ENCODE peak calls at places on chromosomes 6 and 20, in seven cellular contexts. N is H1, X is HCT116, Q is mammary epithelial cell, W is PC-9, P is A549, E is fibroblast of lung. Z is an unnamed sample.

GRCh38 chr6:122715725-122716124 is 63.8 kb upstream of the FABP7 start:
- DNase-seq in N (no peak), Q (no peak), W (no peak), X (no peak), E (peak; percentile 72), P (no peak), Z (no peak)

GRCh38 chr6:36127462-36128016 is 2.8 kb upstream of the MAPK13 start:
- DNase-seq in P (peak; percentile 40), E (peak; percentile 79), X (no peak), W (peak; percentile 75), Q (peak; percentile 62), N (no peak), Z (peak; percentile 87)

GRCh38 chr20:37714973-37715657 is 21.3 kb downstream of the CTNNBL1 start:
- DNase-seq in E (peak; percentile 67), N (no peak), P (no peak), X (no peak), Q (peak; percentile 64), W (no peak), Z (no peak)

GRCh38 chr6:7912024-7912423 is 1.4 kb upstream of the TXNDC5 start:
- DNase-seq in P (no peak), X (no peak), W (no peak), Q (no peak), E (no peak), N (no peak), Z (no peak)

GRCh38 chr6:14265049-14266021 is 147.8 kb downstream of the CD83 start:
- DNase-seq in Q (no peak), W (no peak), E (no peak), N (peak; percentile 43), X (no peak), P (no peak), Z (no peak)

GRCh38 chr6:79385333-79385732 is 150.9 kb upstream of the HMGN3 start:
- DNase-seq in N (no peak), X (no peak), E (no peak), P (no peak), W (no peak), Q (no peak), Z (peak; percentile 61)

GRCh38 chr20:51034988-51035656 is 12.2 kb upstream of the KCNG1 start:
- DNase-seq in P (no peak), E (no peak), Q (no peak), N (no peak), W (no peak), X (no peak), Z (no peak)

GRCh38 chr6:55046869-55047422 is 127.4 kb upstream of the HCRTR2 start:
- DNase-seq in P (no peak), N (no peak), Q (no peak), X (no peak), W (no peak), E (peak; percentile 6), Z (no peak)

GRCh38 chr6:41785689-41786450 is 1.6 kb upstream of the TOMM6 start:
- DNase-seq in Q (no peak), E (peak; percentile 23), P (no peak), X (no peak), N (no peak), W (no peak), Z (no peak)

GRCh38 chr6:72861935-72862432 is 240.1 kb downstream of the KCNQ5 start:
- DNase-seq in Q (peak; percentile 39), P (no peak), W (no peak), X (no peak), N (no peak), E (peak; percentile 65), Z (peak; percentile 88)

GRCh38 chr6:52663120-52663934 is 7.6 kb upstream of the TMEM14A start:
- DNase-seq in P (peak; percentile 49), N (no peak), X (peak; percentile 59), W (peak; percentile 47), Q (peak; percentile 52), E (peak; percentile 65), Z (peak; percentile 78)

GRCh38 chr6:146381486-146381885 is 162.1 kb upstream of the RAB32 start:
- DNase-seq in X (no peak), Q (no peak), E (no peak), P (no peak), N (no peak), W (no peak), Z (no peak)

GRCh38 chr6:163782436-163783003 is 368.0 kb downstream of the QKI start:
- DNase-seq in Q (no peak), W (no peak), X (no peak), P (no peak), N (no peak), E (no peak), Z (no peak)

GRCh38 chr6:136639671-136640070 is 89.4 kb upstream of the MAP7 start:
- DNase-seq in N (no peak), E (no peak), Q (no peak), W (no peak), P (no peak), X (no peak), Z (no peak)

GRCh38 chr6:130578713-130579112 is 212.9 kb downstream of the TMEM200A start:
- DNase-seq in X (no peak), E (no peak), W (no peak), Q (no peak), P (no peak), N (no peak), Z (no peak)

GRCh38 chr6:29791162-29791561 is 36.5 kb upstream of the HLA-G start:
- DNase-seq in Q (peak; percentile 68), E (no peak), P (no peak), X (no peak), N (no peak), W (no peak), Z (no peak)

GRCh38 chr6:109308018-109308492 is 74.2 kb downstream of the CD164 start:
- DNase-seq in X (no peak), W (no peak), P (peak; percentile 13), E (peak; percentile 51), N (no peak), Q (peak; percentile 58), Z (no peak)

GRCh38 chr20:32965581-32966373 is 38.5 kb downstream of the SUN5 start:
- DNase-seq in E (no peak), P (no peak), Q (no peak), N (peak; percentile 38), X (no peak), W (no peak), Z (no peak)

GRCh38 chr6:2750832-2751231 is at the start of gene MYLK4:
- DNase-seq in W (no peak), N (no peak), Q (no peak), E (no peak), X (no peak), P (no peak), Z (no peak)

GRCh38 chr6:97765480-97765879 is 482.5 kb upstream of the MMS22L start:
- DNase-seq in W (no peak), X (no peak), Q (no peak), P (no peak), N (no peak), E (peak; percentile 83), Z (no peak)

GRCh38 chr6:97774973-97775372 is 492.0 kb upstream of the MMS22L start:
- DNase-seq in W (no peak), Q (no peak), X (no peak), E (no peak), N (no peak), P (no peak), Z (no peak)

GRCh38 chr6:97771356-97771755 is 488.3 kb upstream of the MMS22L start:
- DNase-seq in X (no peak), P (no peak), Q (no peak), E (peak; percentile 1), W (no peak), N (no peak), Z (no peak)
- H3K4me2 ChIP-seq in X (no peak overlapping the region), P (no peak overlapping the region), Q (no peak overlapping the region), E (no peak overlapping the region), W (no peak overlapping the region), N (peak overlapping the region; percentile 11), Z (no peak overlapping the region)

GRCh38 chr20:53831228-53831627 is 237.6 kb upstream of the ZNF217 start:
- DNase-seq in Q (no peak), P (no peak), X (no peak), N (no peak), E (no peak), W (no peak), Z (no peak)

GRCh38 chr20:53831812-53832211 is 238.2 kb upstream of the ZNF217 start:
- DNase-seq in P (no peak), X (no peak), E (peak; percentile 25), W (no peak), Q (no peak), N (no peak), Z (no peak)

GRCh38 chr20:53834044-53834442 is 236.4 kb downstream of the BCAS1 start:
- DNase-seq in X (no peak), E (peak; percentile 64), W (peak; percentile 6), P (no peak), Q (no peak), N (no peak), Z (no peak)

GRCh38 chr20:53833333-53834043 is 236.9 kb downstream of the BCAS1 start:
- DNase-seq in E (no peak), Q (no peak), W (no peak), P (no peak), X (no peak), N (no peak), Z (no peak)

DNA sequence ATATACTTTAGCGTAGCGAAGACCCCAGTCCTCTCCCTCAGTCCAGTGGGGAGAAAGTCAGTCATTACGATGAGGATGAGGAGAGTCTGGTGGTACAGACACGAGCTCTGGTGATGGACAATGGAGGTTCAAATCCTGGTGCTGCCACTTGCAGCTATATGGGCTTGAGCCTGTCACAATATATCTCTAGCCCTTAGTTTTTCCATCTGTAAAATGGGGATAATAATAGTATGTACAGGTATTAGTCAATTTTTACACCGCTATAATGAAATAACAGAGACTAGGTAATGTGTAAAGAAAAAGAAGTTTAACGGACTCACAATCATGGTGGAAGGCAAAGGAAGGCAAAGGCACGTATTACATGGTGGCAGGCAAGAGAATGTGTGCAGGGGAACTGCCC is 237.9 kb downstream of the BCAS1 start:
- DNase-seq in Q (no peak), X (no peak), E (no peak), P (no peak), W (no peak), N (no peak), Z (no peak)
- H3K4me1 ChIP-seq in Q (peaks cover 29% of the 10 kb centered on the region), X (peaks cover 63% of the 10 kb centered on the region), E (peaks cover 6% of the 10 kb centered on the region), P (peaks cover 47% of the 10 kb centered on the region), W (peaks cover 48% of the 10 kb centered on the region), N (peaks cover 17% of the 10 kb centered on the region), Z (peaks cover 31% of the 10 kb centered on the region)

GRCh38 chr6:167116109-167116837 is 6.6 kb upstream of the CCR6 start:
- DNase-seq in W (no peak), N (no peak), P (no peak), E (no peak), Q (peak; percentile 2), X (no peak), Z (no peak)
- H3K4me2 ChIP-seq in W (no peak overlapping the region), N (no peak overlapping the region), P (no peak overlapping the region), E (no peak overlapping the region), Q (no peak overlapping the region), X (no peak overlapping the region), Z (no peak overlapping the region)

GRCh38 chr20:62410742-62411478 is 3.8 kb upstream of the CABLES2 start:
- DNase-seq in P (no peak), N (no peak), W (no peak), E (no peak), Q (no peak), X (no peak), Z (no peak)

GRCh38 chr20:62411479-62412193 is 4.6 kb upstream of the CABLES2 start:
- DNase-seq in Q (no peak), N (no peak), X (no peak), W (no peak), P (no peak), E (no peak), Z (no peak)

GRCh38 chr20:62413896-62414481 is 6.9 kb upstream of the CABLES2 start:
- DNase-seq in P (peak; percentile 47), X (no peak), W (no peak), E (no peak), Q (no peak), N (no peak), Z (no peak)

GRCh38 chr20:62412194-62413024 is 5.3 kb upstream of the CABLES2 start:
- DNase-seq in X (no peak), P (no peak), N (no peak), Q (no peak), W (no peak), E (no peak), Z (no peak)

GRCh38 chr20:62413025-62413580 is 6.0 kb upstream of the CABLES2 start:
- DNase-seq in X (no peak), E (no peak), P (no peak), W (no peak), N (no peak), Q (no peak), Z (no peak)
- H3K4me1 ChIP-seq in X (peaks cover 17% of the 10 kb centered on the region), E (no peaks in the 10 kb centered on the region), P (peaks cover 9% of the 10 kb centered on the region), W (no peaks in the 10 kb centered on the region), N (peaks cover 8% of the 10 kb centered on the region), Q (peaks cover 8% of the 10 kb centered on the region), Z (no peaks in the 10 kb centered on the region)

Z was measured in endothelial cell of umbilical vein.